ENCODE peak calls at places on chromosomes 4 and X, in five cellular contexts. One of them, this sample, is unnamed. For H3K27me3, the result is how much of the 10 kb centered on the place peaks cover.

GRCh38 chrX:80246273-80246672 is 174.0 kb upstream of the TENT5D start:
- DNase-seq in Peyer's patch: no peak
- DNase-seq in uterus: no peak
- DNase-seq in adrenal gland: no peak
- DNase-seq in esophagus squamous epithelium: no peak
- DNase-seq in this sample: no peak

GRCh38 chr4:154687840-154688239 is 56.0 kb upstream of the LRAT start:
- DNase-seq in esophagus squamous epithelium: no peak
- DNase-seq in Peyer's patch: no peak
- DNase-seq in adrenal gland: no peak
- DNase-seq in uterus: no peak
- DNase-seq in this sample: no peak

GRCh38 chr4:166965562-166965961 is 268.7 kb downstream of the SPOCK3 start:
- DNase-seq in adrenal gland: no peak
- DNase-seq in esophagus squamous epithelium: no peak
- DNase-seq in Peyer's patch: no peak
- DNase-seq in uterus: no peak
- DNase-seq in this sample: no peak

GRCh38 chr4:93261207-93261606 is 567.3 kb upstream of the ATOH1 start:
- DNase-seq in adrenal gland: no peak
- DNase-seq in Peyer's patch: no peak
- DNase-seq in esophagus squamous epithelium: no peak
- DNase-seq in uterus: no peak
- DNase-seq in this sample: no peak

GRCh38 chr4:121675715-121676114 is 21.1 kb downstream of the ANXA5 start:
- DNase-seq in uterus: no peak
- DNase-seq in adrenal gland: peak
- DNase-seq in esophagus squamous epithelium: no peak
- DNase-seq in Peyer's patch: no peak
- DNase-seq in this sample: no peak

GRCh38 chr4:116362603-116363002 is 722.8 kb downstream of the TRAM1L1 start:
- DNase-seq in Peyer's patch: no peak
- DNase-seq in esophagus squamous epithelium: no peak
- DNase-seq in uterus: no peak
- DNase-seq in adrenal gland: no peak
- DNase-seq in this sample: no peak

GRCh38 chrX:123859409-123859827 is 435 bp upstream of the XIAP start:
- DNase-seq in uterus: no peak
- DNase-seq in Peyer's patch: no peak
- DNase-seq in esophagus squamous epithelium: no peak
- DNase-seq in adrenal gland: peak
- DNase-seq in this sample: peak

GRCh38 chr4:135185256-135185655 is 983.7 kb upstream of the PABPC4L start:
- DNase-seq in esophagus squamous epithelium: no peak
- DNase-seq in Peyer's patch: no peak
- DNase-seq in uterus: no peak
- DNase-seq in adrenal gland: no peak
- DNase-seq in this sample: no peak

GRCh38 chrX:16712116-16712824 is at the start of gene CTPS2:
- DNase-seq in esophagus squamous epithelium: no peak
- DNase-seq in adrenal gland: peak
- DNase-seq in uterus: peak
- DNase-seq in Peyer's patch: peak
- DNase-seq in this sample: peak

GRCh38 chr4:185740471-185740873 is 71.5 kb downstream of the SORBS2 start:
- DNase-seq in adrenal gland: no peak
- DNase-seq in Peyer's patch: no peak
- DNase-seq in uterus: no peak
- DNase-seq in esophagus squamous epithelium: no peak
- DNase-seq in this sample: no peak

GRCh38 chr4:128354205-128354821 is 66.7 kb upstream of the PGRMC2 start:
- DNase-seq in esophagus squamous epithelium: no peak
- DNase-seq in uterus: no peak
- DNase-seq in adrenal gland: peak
- DNase-seq in Peyer's patch: no peak
- DNase-seq in this sample: peak

GRCh38 chrX:115602308-115602707 is 41.3 kb downstream of the PLS3 start:
- DNase-seq in adrenal gland: no peak
- DNase-seq in esophagus squamous epithelium: no peak
- DNase-seq in Peyer's patch: no peak
- DNase-seq in uterus: no peak
- DNase-seq in this sample: no peak

GRCh38 chr4:1323635-1324442 is 23.2 kb upstream of the UVSSA start:
- DNase-seq in Peyer's patch: no peak
- DNase-seq in uterus: no peak
- DNase-seq in esophagus squamous epithelium: no peak
- DNase-seq in adrenal gland: no peak
- DNase-seq in this sample: no peak

GRCh38 chr4:77172336-77172735 is 15.3 kb downstream of the CCNG2 start:
- DNase-seq in adrenal gland: no peak
- DNase-seq in Peyer's patch: no peak
- DNase-seq in uterus: no peak
- DNase-seq in esophagus squamous epithelium: no peak
- DNase-seq in this sample: no peak

GRCh38 chrX:22126311-22126710 is 94.2 kb downstream of the PHEX start:
- DNase-seq in adrenal gland: no peak
- DNase-seq in esophagus squamous epithelium: no peak
- DNase-seq in uterus: no peak
- DNase-seq in Peyer's patch: no peak
- DNase-seq in this sample: no peak

GRCh38 chrX:123830309-123830708 is 29.5 kb upstream of the XIAP start:
- DNase-seq in adrenal gland: no peak
- DNase-seq in esophagus squamous epithelium: no peak
- DNase-seq in uterus: no peak
- DNase-seq in Peyer's patch: peak
- DNase-seq in this sample: peak

GRCh38 chr4:165191253-165191652 is 16.1 kb upstream of the KLHL2 start:
- DNase-seq in esophagus squamous epithelium: no peak
- DNase-seq in adrenal gland: no peak
- DNase-seq in uterus: no peak
- DNase-seq in Peyer's patch: no peak
- DNase-seq in this sample: no peak
- TF ChIP-seq POLR2A in esophagus squamous epithelium: no peak
- TF ChIP-seq POLR2A in adrenal gland: no peak
- TF ChIP-seq POLR2A in uterus: no peak
- TF ChIP-seq POLR2A in Peyer's patch: no peak
- TF ChIP-seq POLR2A in this sample: no peak

GRCh38 chr4:74038161-74039064 is at the start of gene CXCL3:
- DNase-seq in uterus: peak
- DNase-seq in esophagus squamous epithelium: no peak
- DNase-seq in Peyer's patch: peak
- DNase-seq in adrenal gland: peak
- DNase-seq in this sample: peak
- TF ChIP-seq CTCF in uterus: no peak
- TF ChIP-seq CTCF in esophagus squamous epithelium: peak
- TF ChIP-seq CTCF in Peyer's patch: peak
- TF ChIP-seq CTCF in adrenal gland: no peak
- TF ChIP-seq CTCF in this sample: peak

DNA sequence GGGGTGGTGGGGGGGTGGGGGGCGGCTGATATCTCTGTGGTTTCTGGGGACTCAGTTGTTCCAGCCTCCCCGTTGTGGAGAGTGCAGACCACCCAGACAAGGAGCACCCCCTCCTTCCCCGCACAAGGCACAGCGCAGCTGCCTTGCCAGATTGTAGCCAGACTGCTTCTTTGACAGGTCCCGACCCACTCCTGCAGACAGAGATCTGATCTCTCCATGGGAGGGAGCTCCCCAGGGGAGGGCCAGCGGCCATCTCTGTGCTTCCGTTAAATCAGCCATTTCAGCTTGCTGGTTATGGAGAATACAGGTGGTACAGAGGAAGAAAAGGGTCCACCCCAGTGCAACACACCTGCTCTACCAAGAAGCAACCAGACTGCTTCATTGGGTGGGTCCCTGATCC is 80.8 kb downstream of the FGF16 start:
- DNase-seq in esophagus squamous epithelium: no peak
- DNase-seq in uterus: no peak
- DNase-seq in Peyer's patch: no peak
- DNase-seq in adrenal gland: no peak
- DNase-seq in this sample: no peak
- H3K27me3 ChIP-seq in esophagus squamous epithelium: under half
- H3K27me3 ChIP-seq in uterus: under half
- H3K27me3 ChIP-seq in Peyer's patch: under half
- H3K27me3 ChIP-seq in adrenal gland: under half
- H3K27me3 ChIP-seq in this sample: under half

GRCh38 chrX:101097546-101098453 is at the start of gene CENPI:
- DNase-seq in Peyer's patch: peak
- DNase-seq in esophagus squamous epithelium: peak
- DNase-seq in adrenal gland: peak
- DNase-seq in uterus: peak
- DNase-seq in this sample: peak
- TF ChIP-seq POLR2A in Peyer's patch: no peak
- TF ChIP-seq POLR2A in esophagus squamous epithelium: no peak
- TF ChIP-seq POLR2A in adrenal gland: peak
- TF ChIP-seq POLR2A in uterus: peak
- TF ChIP-seq POLR2A in this sample: peak